ENCODE peak calls at places on chromosome 1, in ten cellular contexts. L is progenitor cell of endocrine pancreas, R is heart right ventricle, Q is astrocyte of the cerebellum, F is epithelial cell of esophagus, V is HFF-Myc, D is MM.1S, J is fibroblast of pulmonary artery, S is fibroblast of mammary gland, X is chondrocyte. P is an unnamed sample.

GRCh38 chr1:16614361-16615252 is 1.2 kb upstream of the NBPF1 start:
- DNase-seq in J (no peak), R (no peak), S (no peak), L (no peak), Q (no peak), F (no peak), X (peak; percentile 93), V (no peak), D (no peak), P (no peak)

GRCh38 chr1:153262462-153263157 is 3.1 kb downstream of the LORICRIN start:
- DNase-seq in D (peak; percentile 38), L (no peak), Q (no peak), F (no peak), R (no peak), J (no peak), V (no peak), X (no peak), S (no peak), P (no peak)

GRCh38 chr1:153122831-153123421 is 9.6 kb upstream of the SPRR2F start:
- DNase-seq in V (no peak), S (no peak), Q (no peak), R (no peak), L (no peak), D (peak; percentile 86), J (no peak), X (no peak), F (peak; percentile 99), P (no peak)

GRCh38 chr1:64006276-64007051 is 197.0 kb upstream of the UBE2U start:
- DNase-seq in F (peak; percentile 81), D (no peak), L (no peak), S (peak; percentile 85), X (no peak), J (peak; percentile 71), V (peak; percentile 49), Q (no peak), R (no peak), P (no peak)

GRCh38 chr1:150150511-150151021 is 850 bp downstream of the PLEKHO1 start:
- DNase-seq in X (no peak), D (no peak), J (no peak), V (no peak), F (no peak), L (peak; percentile 34), S (no peak), R (peak; percentile 38), Q (no peak), P (no peak)

GRCh38 chr1:204396015-204396583 is 15.5 kb downstream of the PPP1R15B start:
- DNase-seq in L (no peak), S (no peak), R (no peak), V (no peak), F (no peak), X (no peak), Q (no peak), J (no peak), D (no peak), P (no peak)

GRCh38 chr1:44811714-44812151 is 3.4 kb downstream of the BTBD19 start:
- DNase-seq in R (no peak), X (peak; percentile 90), Q (no peak), F (no peak), D (no peak), S (peak; percentile 92), V (peak; percentile 74), L (no peak), J (peak; percentile 59), P (no peak)

GRCh38 chr1:92858564-92859399 is 26.9 kb downstream of the RPL5 start:
- DNase-seq in X (no peak), S (peak; percentile 86), L (peak; percentile 28), Q (peak; percentile 74), F (peak; percentile 81), J (peak; percentile 90), V (peak; percentile 71), R (peak; percentile 63), D (peak; percentile 68), P (no peak)

GRCh38 chr1:14597343-14598006 is 1.0 kb upstream of the KAZN start:
- DNase-seq in Q (peak; percentile 61), L (no peak), R (no peak), J (no peak), X (no peak), D (no peak), F (no peak), V (no peak), S (no peak), P (peak; percentile 57)

GRCh38 chr1:66993076-66993475 is 60.9 kb downstream of the SLC35D1 start:
- DNase-seq in D (no peak), S (no peak), F (no peak), V (no peak), Q (no peak), X (no peak), R (no peak), L (no peak), J (no peak), P (no peak)

GRCh38 chr1:245310605-245311531 is 156.1 kb downstream of the KIF26B start:
- DNase-seq in F (no peak), J (peak; percentile 63), Q (no peak), V (no peak), L (no peak), D (no peak), R (no peak), X (no peak), S (peak; percentile 37), P (no peak)

GRCh38 chr1:1869459-1869858 is 21.4 kb downstream of the GNB1 start:
- DNase-seq in D (no peak), S (no peak), L (no peak), J (no peak), V (no peak), Q (no peak), X (no peak), F (no peak), R (no peak), P (no peak)

GRCh38 chr1:91791103-91791502 is 94.8 kb downstream of the TGFBR3 start:
- DNase-seq in D (no peak), R (no peak), J (no peak), S (no peak), Q (no peak), F (no peak), L (no peak), V (no peak), X (no peak), P (no peak)

GRCh38 chr1:159817276-159818041 is 9.2 kb upstream of the SLAMF8 start:
- DNase-seq in D (peak; percentile 94), R (no peak), F (peak; percentile 87), S (peak; percentile 63), Q (no peak), X (no peak), V (no peak), L (no peak), J (peak; percentile 6), P (no peak)

DNA sequence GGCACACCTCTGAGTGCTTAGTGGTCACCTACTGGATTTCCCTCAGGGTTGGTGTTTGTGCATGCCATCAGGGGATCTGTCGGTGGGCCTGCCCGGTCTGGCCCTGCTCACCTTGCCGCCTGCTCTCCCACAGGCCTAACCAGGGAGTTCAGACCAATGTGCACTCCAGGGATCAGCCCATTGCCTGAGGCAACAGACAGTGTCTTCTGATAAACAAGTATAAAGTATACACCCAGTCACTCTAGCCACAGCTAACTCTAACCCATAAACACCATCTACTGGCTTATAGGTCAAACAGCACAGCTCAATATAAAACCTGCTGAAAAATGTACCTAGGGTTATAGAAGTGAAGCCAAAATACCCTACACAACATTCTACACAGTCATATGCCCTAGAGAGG is 1300.0 kb downstream of the PLA2G4A start:
- DNase-seq in J (peak; percentile 31), F (peak; percentile 71), D (peak; percentile 25), Q (no peak), L (no peak), X (no peak), S (peak; percentile 12), V (peak; percentile 12), R (no peak), P (no peak)
- TF ChIP-seq CTCF in J (peak; percentile 20), F (peak; percentile 46), D (no peak), Q (peak; percentile 3), L (no peak), X (peak; percentile 43), S (peak; percentile 13), V (no peak), R (no peak), P (no peak)

DNA sequence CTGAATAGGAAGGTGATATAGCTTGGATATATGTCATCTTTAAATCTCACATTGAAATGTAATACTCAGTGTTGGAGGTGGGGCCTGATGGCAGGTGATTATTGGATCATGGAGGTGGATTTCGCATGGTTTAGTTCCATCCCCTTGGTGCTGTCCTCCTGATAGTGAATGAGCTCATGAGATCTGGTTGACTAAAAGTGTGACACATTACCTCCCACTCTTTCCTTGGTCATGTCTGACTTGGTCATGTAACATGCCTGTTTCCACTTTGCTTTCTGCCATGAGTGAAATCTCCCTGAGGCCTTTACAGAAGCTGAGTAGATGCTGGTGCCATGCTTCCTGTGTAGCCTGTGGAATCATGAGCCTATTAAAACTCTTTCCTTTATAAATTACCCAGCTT is 664.5 kb upstream of the NR5A2 start:
- DNase-seq in L (no peak), Q (no peak), J (no peak), R (no peak), D (no peak), S (no peak), V (no peak), X (no peak), F (peak; percentile 41), P (no peak)
- TF ChIP-seq CTCF in L (no peak), Q (no peak), J (no peak), R (no peak), D (no peak), S (no peak), V (no peak), X (no peak), F (no peak), P (no peak)

GRCh38 chr1:94821636-94822305 is 1.6 kb downstream of the SLC44A3 start:
- DNase-seq in L (no peak), R (no peak), V (no peak), S (no peak), J (no peak), F (no peak), X (no peak), Q (no peak), D (no peak), P (no peak)

GRCh38 chr1:94817697-94818096 is 2.5 kb upstream of the SLC44A3 start:
- DNase-seq in F (no peak), D (no peak), V (no peak), S (no peak), X (no peak), R (no peak), J (no peak), L (no peak), Q (no peak), P (no peak)

GRCh38 chr1:94819584-94819944 is 593 bp upstream of the SLC44A3 start:
- DNase-seq in V (no peak), F (no peak), X (no peak), Q (no peak), D (no peak), S (no peak), L (no peak), J (no peak), R (no peak), P (no peak)

GRCh38 chr1:94820918-94821317 is 761 bp downstream of the SLC44A3 start:
- DNase-seq in F (peak; percentile 33), D (no peak), L (no peak), V (no peak), J (no peak), Q (no peak), S (no peak), X (no peak), R (no peak), P (no peak)

GRCh38 chr1:94819945-94820746 is at the start of gene SLC44A3:
- DNase-seq in S (peak; percentile 29), F (peak; percentile 54), Q (peak; percentile 11), V (no peak), L (peak; percentile 59), D (peak; percentile 37), R (no peak), X (no peak), J (peak; percentile 50), P (no peak)
- TF ChIP-seq CTCF in S (no peak), F (no peak), Q (peak; percentile 17), V (no peak), L (peak; percentile 30), D (no peak), R (peak; percentile 8), X (peak; percentile 75), J (no peak), P (no peak)

GRCh38 chr1:156602557-156602993 is 1.3 kb upstream of the GPATCH4 start:
- DNase-seq in R (no peak), X (no peak), S (peak; percentile 30), J (no peak), L (no peak), F (peak; percentile 85), V (no peak), Q (no peak), D (peak; percentile 46), P (no peak)
- TF ChIP-seq CTCF in R (no peak), X (peak; percentile 72), S (peak; percentile 43), J (peak; percentile 39), L (peak; percentile 22), F (peak; percentile 20), V (peak; percentile 54), Q (no peak), D (peak; percentile 61), P (peak; percentile 47)

P was measured in dorsolateral prefrontal cortex.